ENCODE peak calls at places on chromosomes 13 and 19, in ten cellular contexts. B, I, H, V, A, M, D, F, Q and U are unnamed samples.

GRCh38 chr13:40446365-40446764 is 220.1 kb downstream of the FOXO1 start:
- DNase-seq in B (peak), I (no peak), H (no peak), V (no peak), A (no peak), M (no peak), D (no peak), F (no peak), Q (no peak), U (no peak)

GRCh38 chr19:45809643-45810159 is 5.4 kb downstream of the RSPH6A start:
- DNase-seq in B (peak), I (no peak), H (no peak), V (peak), A (peak), M (peak), D (no peak), F (no peak), Q (peak), U (no peak)

GRCh38 chr13:114108894-114109293 is 23.5 kb downstream of the RASA3 start:
- DNase-seq in B (no peak), I (no peak), H (no peak), V (no peak), A (no peak), M (no peak), D (no peak), F (no peak), Q (no peak), U (peak)

GRCh38 chr19:34126966-34127365 is 45.3 kb upstream of the LSM14A start:
- DNase-seq in B (no peak), I (no peak), H (no peak), V (no peak), A (no peak), M (no peak), D (no peak), F (no peak), Q (no peak), U (no peak)

GRCh38 chr19:4369109-4369887 is 25.9 kb downstream of the MPND start:
- DNase-seq in B (no peak), I (no peak), H (no peak), V (no peak), A (no peak), M (peak), D (peak), F (peak), Q (no peak), U (peak)

GRCh38 chr19:35642798-35643254 is 1.3 kb downstream of the ETV2 start:
- DNase-seq in B (no peak), I (no peak), H (no peak), V (no peak), A (no peak), M (no peak), D (no peak), F (no peak), Q (no peak), U (no peak)

GRCh38 chr13:40336228-40337221 is 329.9 kb downstream of the FOXO1 start:
- DNase-seq in B (no peak), I (no peak), H (no peak), V (no peak), A (no peak), M (no peak), D (no peak), F (no peak), Q (no peak), U (no peak)

GRCh38 chr13:85469320-85469719 is 329.9 kb downstream of the SLITRK6 start:
- DNase-seq in B (no peak), I (no peak), H (no peak), V (no peak), A (no peak), M (no peak), D (no peak), F (no peak), Q (no peak), U (no peak)

GRCh38 chr19:49338691-49339363 is 3.6 kb downstream of the CD37 start:
- DNase-seq in B (peak), I (peak), H (no peak), V (no peak), A (no peak), M (peak), D (no peak), F (peak), Q (no peak), U (peak)

GRCh38 chr19:45768644-45769053 is 403 bp downstream of the SIX5 start:
- DNase-seq in B (peak), I (no peak), H (no peak), V (no peak), A (no peak), M (peak), D (no peak), F (peak), Q (no peak), U (no peak)

GRCh38 chr13:30870049-30870884 is 35.8 kb upstream of the MEDAG start:
- DNase-seq in B (peak), I (no peak), H (peak), V (no peak), A (peak), M (peak), D (no peak), F (peak), Q (peak), U (peak)

GRCh38 chr13:95356916-95357315 is 55.7 kb upstream of the ABCC4 start:
- DNase-seq in B (no peak), I (no peak), H (no peak), V (no peak), A (no peak), M (no peak), D (no peak), F (no peak), Q (no peak), U (no peak)

GRCh38 chr19:19550972-19551861 is 13.2 kb downstream of the CILP2 start:
- DNase-seq in B (no peak), I (no peak), H (no peak), V (no peak), A (no peak), M (no peak), D (no peak), F (no peak), Q (no peak), U (no peak)